ENCODE peak calls at places on chromosome 3, in four cellular contexts. X is chondrocyte, O is T47D, F is Caco-2. B is an unnamed sample.

GRCh38 chr3:12040902-12041301 is 36.7 kb downstream of the SYN2 start:
- DNase-seq in X (no peak), F (no peak), O (no peak), B (no peak)

GRCh38 chr3:179603831-179604230 is 607 bp downstream of the MRPL47 start:
- DNase-seq in O (no peak), X (no peak), F (no peak), B (no peak)

GRCh38 chr3:188294113-188294512 is 140.2 kb downstream of the LPP start:
- DNase-seq in O (no peak), F (no peak), X (no peak), B (no peak)

GRCh38 chr3:64049136-64049535 is 25.8 kb upstream of the PSMD6 start:
- DNase-seq in F (no peak), X (no peak), O (no peak), B (no peak)

GRCh38 chr3:20622304-20622703 is 436.3 kb upstream of the SGO1 start:
- DNase-seq in X (no peak), O (no peak), F (no peak), B (no peak)

GRCh38 chr3:146164071-146164470 is 3.1 kb upstream of the PLOD2 start:
- DNase-seq in O (no peak), F (no peak), X (no peak), B (no peak)

GRCh38 chr3:40827942-40828688 is 303.4 kb downstream of the ZNF621 start:
- DNase-seq in F (no peak), X (no peak), O (no peak), B (peak)

GRCh38 chr3:151431940-151432339 is 28.9 kb downstream of the IGSF10 start:
- DNase-seq in O (no peak), F (no peak), X (no peak), B (no peak)

GRCh38 chr3:149494759-149495580 is 20.5 kb downstream of the TM4SF4 start:
- DNase-seq in O (no peak), X (no peak), F (no peak), B (no peak)

GRCh38 chr3:58874795-58875194 is 175.0 kb downstream of the CFAP20DC start:
- DNase-seq in O (no peak), F (no peak), X (no peak), B (no peak)

GRCh38 chr3:103813955-103814354 is 1379.1 kb downstream of the ZPLD1 start:
- DNase-seq in O (no peak), X (no peak), F (no peak), B (no peak)

GRCh38 chr3:51389423-51390183 is 1.5 kb upstream of the RBM15B start:
- DNase-seq in X (no peak), F (peak), O (no peak), B (peak)

B was measured in tibial artery.